ENCODE peak calls at places on chromosomes 3 and 15, in ten cellular contexts. C is fibroblast of lung, T is progenitor cell of endocrine pancreas, J is PC-3, U is BJ, Z is epithelial cell of esophagus, S is GM13976, X is uterus, M is astrocyte, P is nephron progenitor cell. V is an unnamed sample.

GRCh38 chr3:76871655-76872054 is 168.2 kb upstream of the ROBO2 start:
- DNase-seq in C (no peak), T (no peak), J (no peak), U (no peak), Z (no peak), S (no peak), X (no peak), M (no peak), P (no peak), V (no peak)

GRCh38 chr3:134419214-134419965 is 45.1 kb upstream of the AMOTL2 start:
- DNase-seq in C (no peak), T (peak), J (no peak), U (no peak), Z (no peak), S (no peak), X (no peak), M (no peak), P (no peak), V (no peak)

GRCh38 chr3:171018151-171018935 is 8.2 kb downstream of the SLC2A2 start:
- DNase-seq in C (peak), T (no peak), J (no peak), U (no peak), Z (no peak), S (no peak), X (no peak), M (peak), P (peak), V (no peak)

GRCh38 chr3:48157215-48157840 is 30.9 kb downstream of the CDC25A start:
- DNase-seq in C (peak), T (no peak), J (peak), U (no peak), Z (peak), S (no peak), X (no peak), M (peak), P (no peak), V (no peak)

GRCh38 chr3:123122525-123123315 is 55.9 kb downstream of the PDIA5 start:
- DNase-seq in C (peak), T (no peak), J (no peak), U (no peak), Z (peak), S (no peak), X (no peak), M (peak), P (no peak), V (no peak)

GRCh38 chr15:100841426-100841825 is 38.2 kb upstream of the ALDH1A3 start:
- DNase-seq in C (no peak), T (no peak), J (peak), U (no peak), Z (peak), S (no peak), X (no peak), M (no peak), P (no peak), V (no peak)

GRCh38 chr15:95450413-95450812 is 880.1 kb upstream of the NR2F2 start:
- DNase-seq in C (no peak), T (no peak), J (no peak), U (no peak), Z (no peak), S (no peak), X (no peak), M (no peak), P (no peak), V (no peak)

GRCh38 chr3:168093229-168093628 is 2.5 kb downstream of the GOLIM4 start:
- DNase-seq in C (no peak), T (no peak), J (no peak), U (no peak), Z (no peak), S (no peak), X (no peak), M (no peak), P (no peak), V (no peak)

GRCh38 chr15:96320703-96321421 is 9.6 kb upstream of the NR2F2 start:
- DNase-seq in C (peak), T (no peak), J (no peak), U (no peak), Z (peak), S (no peak), X (no peak), M (peak), P (no peak), V (no peak)

GRCh38 chr3:160852856-160853255 is 96.8 kb downstream of the PPM1L start:
- DNase-seq in C (no peak), T (no peak), J (no peak), U (no peak), Z (no peak), S (no peak), X (no peak), M (no peak), P (no peak), V (no peak)
- TF ChIP-seq CTCF in C (no peak), T (no peak), J (no peak), U (no peak), Z (no peak), S (no peak), X (no peak), M (no peak), P (no peak), V (no peak)

DNA sequence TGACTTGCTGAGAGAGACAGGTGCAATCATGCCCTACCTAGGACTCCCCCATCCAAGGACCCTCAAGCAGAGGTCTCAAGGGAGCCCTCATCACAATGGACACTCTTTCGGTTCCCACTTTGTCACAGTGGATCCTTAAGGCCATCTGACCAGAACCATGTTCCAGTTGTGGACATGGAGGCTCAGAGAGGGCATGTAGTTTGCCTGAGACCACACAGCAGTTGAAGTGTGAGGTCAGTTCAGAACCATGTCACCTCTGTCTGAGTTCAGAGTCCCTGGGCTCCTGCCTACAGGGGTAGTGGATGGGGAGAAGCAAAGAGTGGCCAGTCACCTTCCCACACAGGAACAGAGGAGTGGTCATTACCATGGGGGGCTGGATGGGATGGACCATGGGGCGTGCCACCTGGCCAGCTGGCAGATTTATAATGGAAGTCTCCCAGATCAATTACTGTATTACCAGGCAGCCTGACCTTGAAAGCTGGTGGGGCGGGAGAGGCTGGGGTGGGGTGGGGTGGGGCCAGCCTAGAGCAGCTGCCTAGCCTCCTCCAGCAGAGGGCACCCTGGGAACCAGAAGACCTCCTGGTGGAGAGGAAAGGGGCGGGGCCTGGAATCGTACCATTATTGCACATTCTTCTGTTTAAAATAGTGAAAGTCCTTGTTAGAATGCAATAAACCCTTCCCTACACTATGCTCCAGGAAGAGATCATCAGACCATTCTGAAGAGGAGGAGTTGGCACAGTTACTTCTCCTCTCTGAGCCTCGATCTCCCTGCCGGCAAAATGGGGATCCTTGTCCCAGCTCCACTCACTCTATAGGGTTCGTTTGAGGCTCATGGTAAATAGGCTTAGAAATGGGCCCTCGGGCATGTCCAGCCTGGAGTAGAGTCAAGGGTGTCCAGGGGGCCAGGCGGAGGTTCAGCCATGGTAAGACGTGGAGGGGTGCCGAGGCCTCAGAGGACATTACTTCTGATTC is 26.9 kb upstream of the LINGO1 start:
- DNase-seq in C (peak), T (peak), J (peak), U (no peak), Z (peak), S (peak), X (no peak), M (peak), P (peak), V (peak)
- TF ChIP-seq CTCF in C (peak), T (peak), J (peak), U (peak), Z (peak), S (no peak), X (no peak), M (no peak), P (peak), V (peak)

DNA sequence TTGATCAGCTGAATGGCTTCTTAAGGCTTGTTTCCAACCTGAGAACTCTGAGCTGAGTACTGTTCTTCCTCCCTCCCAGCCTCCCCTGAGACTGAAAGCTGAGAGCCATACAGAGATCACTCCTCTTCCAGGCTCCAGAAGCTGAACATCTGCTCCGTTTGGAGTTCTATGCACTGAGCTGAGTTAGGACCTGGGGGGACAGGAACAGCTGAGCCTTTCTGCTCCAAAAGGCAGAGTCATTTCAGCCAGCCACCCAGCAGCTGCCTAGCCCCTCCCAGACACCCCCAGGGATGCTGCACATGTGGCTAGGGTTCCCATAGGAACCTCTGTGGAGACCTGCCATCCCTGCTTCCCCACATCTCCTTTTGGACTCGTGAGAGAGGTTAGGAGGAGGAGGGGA is 64.2 kb upstream of the GLCE start:
- DNase-seq in C (no peak), T (no peak), J (no peak), U (no peak), Z (no peak), S (no peak), X (no peak), M (no peak), P (no peak), V (no peak)
- TF ChIP-seq CTCF in C (no peak), T (no peak), J (no peak), U (no peak), Z (no peak), S (no peak), X (no peak), M (no peak), P (no peak), V (no peak)

GRCh38 chr3:119418091-119418512 is 45.3 kb downstream of the TMEM39A start:
- DNase-seq in C (no peak), T (no peak), J (no peak), U (no peak), Z (no peak), S (no peak), X (no peak), M (no peak), P (no peak), V (no peak)
- TF ChIP-seq CTCF in C (no peak), T (no peak), J (no peak), U (no peak), Z (no peak), S (no peak), X (no peak), M (no peak), P (no peak), V (no peak)

GRCh38 chr15:45586990-45587860 is at the start of gene BLOC1S6:
- DNase-seq in C (peak), T (peak), J (peak), U (peak), Z (peak), S (peak), X (peak), M (peak), P (peak), V (peak)
- TF ChIP-seq CTCF in C (no peak), T (no peak), J (no peak), U (no peak), Z (no peak), S (no peak), X (no peak), M (no peak), P (no peak), V (no peak)

GRCh38 chr15:71800835-71801745 is 9.3 kb upstream of the NR2E3 start:
- DNase-seq in C (peak), T (peak), J (peak), U (no peak), Z (peak), S (peak), X (no peak), M (peak), P (peak), V (no peak)

GRCh38 chr15:71804226-71804625 is 6.1 kb upstream of the NR2E3 start:
- DNase-seq in C (no peak), T (no peak), J (no peak), U (no peak), Z (no peak), S (peak), X (no peak), M (no peak), P (no peak), V (no peak)

GRCh38 chr15:71804695-71805470 is 5.5 kb upstream of the NR2E3 start:
- DNase-seq in C (no peak), T (no peak), J (no peak), U (no peak), Z (no peak), S (peak), X (no peak), M (no peak), P (no peak), V (no peak)

GRCh38 chr15:71801935-71802655 is 8.3 kb upstream of the NR2E3 start:
- DNase-seq in C (no peak), T (no peak), J (no peak), U (no peak), Z (no peak), S (no peak), X (no peak), M (no peak), P (no peak), V (no peak)

DNA sequence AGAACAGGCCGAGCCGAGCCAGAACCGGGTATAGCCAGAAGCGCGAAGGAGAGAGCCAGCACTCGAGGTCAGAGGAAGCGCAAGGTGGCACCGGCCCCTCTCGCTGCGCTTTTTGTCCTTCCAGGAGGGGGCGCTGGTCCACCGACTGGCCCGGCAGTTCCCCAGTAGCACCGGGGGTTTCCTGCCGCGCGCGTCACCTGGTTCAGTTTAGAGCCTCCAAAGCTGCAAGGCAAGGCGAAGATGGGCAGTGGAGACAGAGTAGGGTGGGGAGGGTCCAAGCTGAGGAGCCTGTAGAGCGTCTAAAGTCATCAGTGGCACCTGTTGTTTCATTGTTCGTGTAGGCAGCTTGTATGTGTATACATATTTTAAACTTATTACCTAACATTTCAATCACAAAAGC is 7.6 kb upstream of the NR2E3 start:
- DNase-seq in C (no peak), T (no peak), J (no peak), U (no peak), Z (no peak), S (peak), X (no peak), M (no peak), P (no peak), V (no peak)
- TF ChIP-seq CTCF in C (peak), T (peak), J (peak), U (peak), Z (peak), S (peak), X (no peak), M (no peak), P (peak), V (peak)

DNA sequence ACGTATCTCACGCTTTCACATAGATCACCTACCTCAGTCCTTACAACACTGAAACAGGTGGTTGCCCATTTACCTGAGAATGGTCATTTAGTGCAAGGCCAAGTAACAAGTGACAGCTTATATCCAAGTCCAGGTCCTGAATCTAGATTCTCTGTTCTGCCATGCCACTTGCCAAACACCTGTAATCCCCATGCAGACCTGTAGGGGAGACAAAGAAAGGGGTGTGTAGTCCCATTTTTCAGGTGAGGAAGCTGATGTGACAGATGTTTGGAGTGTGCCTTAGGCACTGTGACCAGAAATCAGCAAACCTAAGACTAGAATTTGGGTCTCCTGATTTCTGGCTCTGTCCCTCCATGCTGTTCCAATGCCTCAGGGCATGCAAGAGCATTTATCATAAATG is 12.7 kb downstream of the ZNF35 start:
- DNase-seq in C (no peak), T (no peak), J (peak), U (no peak), Z (peak), S (no peak), X (no peak), M (no peak), P (no peak), V (no peak)
- TF ChIP-seq CTCF in C (no peak), T (peak), J (peak), U (peak), Z (peak), S (no peak), X (no peak), M (no peak), P (no peak), V (no peak)

DNA sequence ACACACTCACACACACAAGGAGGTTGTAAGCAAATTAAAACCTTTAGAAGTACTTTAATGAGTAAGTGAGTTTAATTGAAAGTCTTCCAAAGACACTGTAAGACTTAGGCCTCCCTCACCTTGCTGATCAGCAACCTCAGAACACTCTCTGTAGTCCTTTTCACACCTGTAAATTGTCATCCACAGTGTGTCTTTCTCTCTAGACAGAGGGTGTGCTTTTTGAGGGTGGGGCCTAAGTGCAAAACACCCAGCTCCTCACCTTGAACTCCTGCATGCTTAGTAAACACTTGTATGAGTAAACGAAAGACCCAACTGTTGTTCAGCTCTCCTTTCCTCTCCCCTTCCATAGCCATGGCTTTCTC is 183.2 kb upstream of the IL12A start:
- DNase-seq in C (no peak), T (no peak), J (no peak), U (no peak), Z (no peak), S (no peak), X (no peak), M (no peak), P (no peak), V (no peak)
- TF ChIP-seq CTCF in C (no peak), T (no peak), J (no peak), U (no peak), Z (no peak), S (no peak), X (no peak), M (no peak), P (no peak), V (no peak)

V was measured in D721Med.